ENCODE peak calls at places on chromosomes 5 and 9, in eight cellular contexts. One of them, this sample, is unnamed.

GRCh38 chr5:63564789-63565188 is 397.5 kb downstream of the HTR1A start:
- DNase-seq in HuH-7: no peak
- DNase-seq in CD4-positive, CD25-positive, alpha-beta regulatory T cell: no peak
- DNase-seq in foreskin fibroblast: no peak
- DNase-seq in NCI-H1092: no peak
- DNase-seq in SJSA1: no peak
- DNase-seq in stimulated activated naive CD8-positive, alpha-beta T cell treated with anti-CD3 and anti-CD28 coated beads, Interleukin-15, amount 100 ng/mL, for 72 hours: no peak
- DNase-seq in neural progenitor cell: no peak
- DNase-seq in this sample: no peak

GRCh38 chr5:9324348-9325056 is 221.4 kb downstream of the SEMA5A start:
- DNase-seq in HuH-7: no peak
- DNase-seq in CD4-positive, CD25-positive, alpha-beta regulatory T cell: no peak
- DNase-seq in foreskin fibroblast: peak
- DNase-seq in NCI-H1092: no peak
- DNase-seq in SJSA1: no peak
- DNase-seq in stimulated activated naive CD8-positive, alpha-beta T cell treated with anti-CD3 and anti-CD28 coated beads, Interleukin-15, amount 100 ng/mL, for 72 hours: no peak
- DNase-seq in neural progenitor cell: no peak
- DNase-seq in this sample: no peak

GRCh38 chr9:17799383-17799782 is 220.5 kb downstream of the SH3GL2 start:
- DNase-seq in HuH-7: no peak
- DNase-seq in CD4-positive, CD25-positive, alpha-beta regulatory T cell: no peak
- DNase-seq in foreskin fibroblast: peak
- DNase-seq in NCI-H1092: no peak
- DNase-seq in SJSA1: no peak
- DNase-seq in stimulated activated naive CD8-positive, alpha-beta T cell treated with anti-CD3 and anti-CD28 coated beads, Interleukin-15, amount 100 ng/mL, for 72 hours: no peak
- DNase-seq in neural progenitor cell: no peak
- DNase-seq in this sample: no peak

GRCh38 chr9:124894741-124895170 is 32.8 kb downstream of the ARPC5L start:
- DNase-seq in HuH-7: no peak
- DNase-seq in CD4-positive, CD25-positive, alpha-beta regulatory T cell: peak
- DNase-seq in foreskin fibroblast: peak
- DNase-seq in NCI-H1092: no peak
- DNase-seq in SJSA1: peak
- DNase-seq in stimulated activated naive CD8-positive, alpha-beta T cell treated with anti-CD3 and anti-CD28 coated beads, Interleukin-15, amount 100 ng/mL, for 72 hours: peak
- DNase-seq in neural progenitor cell: peak
- DNase-seq in this sample: peak

GRCh38 chr5:177018341-177018740 is 4.2 kb upstream of the ZNF346 start:
- DNase-seq in HuH-7: no peak
- DNase-seq in CD4-positive, CD25-positive, alpha-beta regulatory T cell: no peak
- DNase-seq in foreskin fibroblast: no peak
- DNase-seq in NCI-H1092: no peak
- DNase-seq in SJSA1: no peak
- DNase-seq in stimulated activated naive CD8-positive, alpha-beta T cell treated with anti-CD3 and anti-CD28 coated beads, Interleukin-15, amount 100 ng/mL, for 72 hours: no peak
- DNase-seq in neural progenitor cell: peak
- DNase-seq in this sample: no peak

GRCh38 chr9:11933926-11934325 is 759.3 kb upstream of the TYRP1 start:
- DNase-seq in HuH-7: no peak
- DNase-seq in CD4-positive, CD25-positive, alpha-beta regulatory T cell: no peak
- DNase-seq in foreskin fibroblast: no peak
- DNase-seq in NCI-H1092: no peak
- DNase-seq in SJSA1: no peak
- DNase-seq in stimulated activated naive CD8-positive, alpha-beta T cell treated with anti-CD3 and anti-CD28 coated beads, Interleukin-15, amount 100 ng/mL, for 72 hours: no peak
- DNase-seq in neural progenitor cell: no peak
- DNase-seq in this sample: peak

GRCh38 chr9:113913426-113914195 is 37.5 kb downstream of the ZNF618 start:
- DNase-seq in HuH-7: no peak
- DNase-seq in CD4-positive, CD25-positive, alpha-beta regulatory T cell: no peak
- DNase-seq in foreskin fibroblast: no peak
- DNase-seq in NCI-H1092: no peak
- DNase-seq in SJSA1: no peak
- DNase-seq in stimulated activated naive CD8-positive, alpha-beta T cell treated with anti-CD3 and anti-CD28 coated beads, Interleukin-15, amount 100 ng/mL, for 72 hours: no peak
- DNase-seq in neural progenitor cell: no peak
- DNase-seq in this sample: peak

GRCh38 chr9:63816742-63817621 is 1468.0 kb downstream of the FOXD4L5 start:
- DNase-seq in HuH-7: no peak
- DNase-seq in CD4-positive, CD25-positive, alpha-beta regulatory T cell: peak
- DNase-seq in foreskin fibroblast: peak
- DNase-seq in NCI-H1092: no peak
- DNase-seq in SJSA1: peak
- DNase-seq in stimulated activated naive CD8-positive, alpha-beta T cell treated with anti-CD3 and anti-CD28 coated beads, Interleukin-15, amount 100 ng/mL, for 72 hours: peak
- DNase-seq in neural progenitor cell: peak
- DNase-seq in this sample: peak

GRCh38 chr5:95699337-95699736 is 16.5 kb upstream of the SPATA9 start:
- DNase-seq in HuH-7: no peak
- DNase-seq in CD4-positive, CD25-positive, alpha-beta regulatory T cell: no peak
- DNase-seq in foreskin fibroblast: no peak
- DNase-seq in NCI-H1092: no peak
- DNase-seq in SJSA1: no peak
- DNase-seq in stimulated activated naive CD8-positive, alpha-beta T cell treated with anti-CD3 and anti-CD28 coated beads, Interleukin-15, amount 100 ng/mL, for 72 hours: no peak
- DNase-seq in neural progenitor cell: no peak
- DNase-seq in this sample: no peak

GRCh38 chr5:170571885-170572284 is 68.1 kb downstream of the KCNIP1 start:
- DNase-seq in HuH-7: no peak
- DNase-seq in CD4-positive, CD25-positive, alpha-beta regulatory T cell: no peak
- DNase-seq in foreskin fibroblast: no peak
- DNase-seq in NCI-H1092: no peak
- DNase-seq in SJSA1: no peak
- DNase-seq in stimulated activated naive CD8-positive, alpha-beta T cell treated with anti-CD3 and anti-CD28 coated beads, Interleukin-15, amount 100 ng/mL, for 72 hours: no peak
- DNase-seq in neural progenitor cell: no peak
- DNase-seq in this sample: no peak

GRCh38 chr5:110463116-110463515 is 263.4 kb downstream of the TMEM232 start:
- DNase-seq in HuH-7: no peak
- DNase-seq in CD4-positive, CD25-positive, alpha-beta regulatory T cell: no peak
- DNase-seq in foreskin fibroblast: no peak
- DNase-seq in NCI-H1092: no peak
- DNase-seq in SJSA1: no peak
- DNase-seq in stimulated activated naive CD8-positive, alpha-beta T cell treated with anti-CD3 and anti-CD28 coated beads, Interleukin-15, amount 100 ng/mL, for 72 hours: no peak
- DNase-seq in neural progenitor cell: no peak
- DNase-seq in this sample: no peak

GRCh38 chr9:130172858-130173461 is 756 bp downstream of the NCS1 start:
- DNase-seq in HuH-7: peak
- DNase-seq in CD4-positive, CD25-positive, alpha-beta regulatory T cell: peak
- DNase-seq in foreskin fibroblast: no peak
- DNase-seq in NCI-H1092: no peak
- DNase-seq in SJSA1: peak
- DNase-seq in stimulated activated naive CD8-positive, alpha-beta T cell treated with anti-CD3 and anti-CD28 coated beads, Interleukin-15, amount 100 ng/mL, for 72 hours: peak
- DNase-seq in neural progenitor cell: peak
- DNase-seq in this sample: peak

GRCh38 chr5:151406322-151406947 is 41.0 kb upstream of the SLC36A1 start:
- DNase-seq in HuH-7: peak
- DNase-seq in CD4-positive, CD25-positive, alpha-beta regulatory T cell: no peak
- DNase-seq in foreskin fibroblast: peak
- DNase-seq in NCI-H1092: no peak
- DNase-seq in SJSA1: no peak
- DNase-seq in stimulated activated naive CD8-positive, alpha-beta T cell treated with anti-CD3 and anti-CD28 coated beads, Interleukin-15, amount 100 ng/mL, for 72 hours: no peak
- DNase-seq in neural progenitor cell: peak
- DNase-seq in this sample: peak

GRCh38 chr5:126676195-126676624 is 75.5 kb downstream of the PHAX start:
- DNase-seq in HuH-7: peak
- DNase-seq in CD4-positive, CD25-positive, alpha-beta regulatory T cell: peak
- DNase-seq in foreskin fibroblast: peak
- DNase-seq in NCI-H1092: no peak
- DNase-seq in SJSA1: peak
- DNase-seq in stimulated activated naive CD8-positive, alpha-beta T cell treated with anti-CD3 and anti-CD28 coated beads, Interleukin-15, amount 100 ng/mL, for 72 hours: peak
- DNase-seq in neural progenitor cell: peak
- DNase-seq in this sample: peak

This sample was measured in AG20443.